ENCODE peak calls at places on chromosomes 12 and 14, in seven cellular contexts. J is HuH-7.5; M is fibroblast of pulmonary artery; Q is central memory CD8-positive, alpha-beta T cell; O is C1 segment of cervical spinal cord; L is H9; V is GM20000. N is an unnamed sample.

GRCh38 chr14:32201196-32201815 is 539 bp upstream of the RNU6-7 start:
- DNase-seq in J (peak), L (peak), Q (peak), O (peak), V (peak), M (peak), N (peak)

GRCh38 chr12:12661086-12661485 is 34.9 kb downstream of the GPR19 start:
- DNase-seq in Q (no peak), L (no peak), O (no peak), M (peak), J (no peak), V (no peak), N (no peak)

GRCh38 chr12:32490801-32491200 is 91.4 kb downstream of the FGD4 start:
- DNase-seq in Q (no peak), O (no peak), M (no peak), J (no peak), V (no peak), L (no peak), N (no peak)

GRCh38 chr12:130803707-130804106 is 35.3 kb downstream of the STX2 start:
- DNase-seq in O (no peak), V (no peak), L (no peak), M (peak), J (no peak), Q (no peak), N (no peak)

GRCh38 chr12:58557156-58557555 is 363.1 kb downstream of the LRIG3 start:
- DNase-seq in Q (no peak), L (no peak), V (no peak), M (peak), J (no peak), O (no peak), N (no peak)

GRCh38 chr12:49131051-49131972 is at the start of gene TUBA1B:
- DNase-seq in Q (peak), O (peak), J (peak), L (peak), V (peak), M (peak), N (peak)

GRCh38 chr14:22265319-22266140 is 323.5 kb downstream of the DAD1 start:
- DNase-seq in V (no peak), L (no peak), O (no peak), J (no peak), M (peak), Q (no peak), N (peak)

GRCh38 chr12:69834566-69834965 is 9.5 kb downstream of the MYRFL start:
- DNase-seq in V (no peak), J (no peak), M (no peak), O (no peak), L (no peak), Q (no peak), N (no peak)

GRCh38 chr14:45716506-45716905 is 463.5 kb upstream of the MIS18BP1 start:
- DNase-seq in O (no peak), M (no peak), L (peak), V (no peak), J (peak), Q (no peak), N (no peak)

GRCh38 chr12:10741836-10742235 is 18.7 kb upstream of the YBX3 start:
- DNase-seq in Q (no peak), J (no peak), L (no peak), M (no peak), O (no peak), V (no peak), N (no peak)

GRCh38 chr14:54564071-54564798 is 2.7 kb upstream of the SAMD4A start:
- DNase-seq in L (no peak), V (peak), M (peak), O (peak), J (peak), Q (no peak), N (no peak)

GRCh38 chr12:46523446-46523845 is 150.9 kb upstream of the SLC38A2 start:
- DNase-seq in V (no peak), L (no peak), O (no peak), Q (no peak), M (no peak), J (no peak), N (no peak)

GRCh38 chr12:29066061-29066588 is 83.0 kb upstream of the FAR2 start:
- DNase-seq in Q (no peak), J (no peak), M (peak), V (no peak), L (no peak), O (peak), N (no peak)

GRCh38 chr14:76352639-76353281 is 23.2 kb upstream of the ESRRB start:
- DNase-seq in J (peak), V (peak), M (peak), L (peak), Q (peak), O (peak), N (peak)

GRCh38 chr12:46950116-46950515 is 124.3 kb upstream of the SLC38A4 start:
- DNase-seq in J (no peak), Q (no peak), L (no peak), M (no peak), V (no peak), O (no peak), N (no peak)

GRCh38 chr14:105701456-105702274 is 175.3 kb downstream of the TMEM121 start:
- DNase-seq in Q (no peak), J (no peak), O (no peak), L (no peak), V (peak), M (no peak), N (no peak)

GRCh38 chr12:1050059-1050707 is 59.2 kb downstream of the ERC1 start:
- DNase-seq in L (no peak), O (peak), V (no peak), M (no peak), Q (no peak), J (no peak), N (no peak)

GRCh38 chr12:113097716-113098427 is 37.7 kb downstream of the RASAL1 start:
- DNase-seq in J (no peak), Q (no peak), L (peak), V (no peak), M (peak), O (peak), N (peak)

GRCh38 chr12:105369014-105369413 is 38.5 kb downstream of the C12orf75 start:
- DNase-seq in V (no peak), J (no peak), Q (no peak), O (no peak), L (no peak), M (peak), N (no peak)

GRCh38 chr14:29925106-29925722 is 2.4 kb downstream of the PRKD1 start:
- DNase-seq in L (peak), M (peak), V (no peak), O (no peak), Q (no peak), J (no peak), N (no peak)

GRCh38 chr14:36941783-36942521 is 230.5 kb downstream of the SLC25A21 start:
- DNase-seq in Q (no peak), M (peak), J (peak), O (no peak), V (peak), L (peak), N (peak)

GRCh38 chr14:74062809-74063150 is 21.5 kb downstream of the ALDH6A1 start:
- DNase-seq in M (no peak), J (no peak), L (no peak), O (no peak), V (no peak), Q (no peak), N (no peak)

GRCh38 chr14:67240168-67240932 is 885 bp upstream of the PALS1 start:
- DNase-seq in O (no peak), J (peak), L (peak), Q (no peak), M (peak), V (peak), N (peak)

GRCh38 chr12:20368653-20369163 is 371 bp downstream of the PDE3A start:
- DNase-seq in Q (no peak), M (peak), J (peak), V (peak), O (peak), L (peak), N (peak)

GRCh38 chr12:104684884-104685283 is 228.1 kb downstream of the CHST11 start:
- DNase-seq in O (no peak), L (no peak), J (no peak), Q (no peak), M (peak), V (no peak), N (no peak)